ENCODE peak calls at places on chromosomes 3 and 15, in five cellular contexts. F, S, M, Z and E are unnamed samples.

GRCh38 chr3:70990723-70991122 is 592.8 kb downstream of the FOXP1 start:
- DNase-seq in Z (no peak), F (no peak), S (no peak), M (no peak), E (no peak)

GRCh38 chr15:82079736-82080135 is 33.9 kb upstream of the MEX3B start:
- DNase-seq in M (no peak), F (no peak), Z (no peak), S (no peak), E (no peak)

GRCh38 chr15:67880651-67881182 is 40.9 kb upstream of the RNU6-1 start:
- DNase-seq in F (no peak), M (no peak), S (peak), Z (no peak), E (no peak)

GRCh38 chr3:50122661-50123391 is 32.3 kb upstream of the SEMA3F start:
- DNase-seq in F (no peak), S (peak), Z (no peak), M (no peak), E (peak)

GRCh38 chr3:170162630-170163029 is 18.9 kb downstream of the PHC3 start:
- DNase-seq in M (no peak), Z (no peak), F (no peak), S (no peak), E (no peak)

GRCh38 chr15:99051308-99051707 is 43.7 kb upstream of the PGPEP1L start:
- DNase-seq in F (no peak), S (no peak), Z (no peak), M (no peak), E (no peak)

GRCh38 chr15:78382114-78382886 is 42.1 kb downstream of the CRABP1 start:
- DNase-seq in S (no peak), F (no peak), M (no peak), Z (no peak), E (no peak)

GRCh38 chr15:42172475-42172874 is 16.0 kb upstream of the PLA2G4F start:
- DNase-seq in M (no peak), Z (no peak), F (no peak), S (no peak), E (no peak)

GRCh38 chr3:63853106-63853505 is 10.5 kb downstream of the THOC7 start:
- DNase-seq in S (no peak), F (no peak), M (no peak), Z (no peak), E (no peak)

GRCh38 chr3:30747771-30748281 is 141.4 kb downstream of the TGFBR2 start:
- DNase-seq in Z (no peak), F (no peak), S (no peak), M (no peak), E (no peak)

GRCh38 chr3:194857459-194858113 is 171.9 kb downstream of the FAM43A start:
- DNase-seq in Z (no peak), M (no peak), S (no peak), F (no peak), E (no peak)

GRCh38 chr3:16885948-16886683 is 1.4 kb downstream of the PLCL2 start:
- DNase-seq in Z (no peak), M (no peak), S (no peak), F (no peak), E (no peak)

GRCh38 chr15:68186671-68187397 is 18.3 kb downstream of the CALML4 start:
- DNase-seq in S (no peak), Z (no peak), M (no peak), F (no peak), E (no peak)

GRCh38 chr15:76380249-76380648 is 43.7 kb downstream of the ISL2 start:
- DNase-seq in Z (no peak), M (no peak), S (no peak), F (no peak), E (no peak)

GRCh38 chr3:151709847-151710246 is 23.9 kb upstream of the AADACL2 start:
- DNase-seq in F (no peak), S (no peak), M (no peak), Z (no peak), E (no peak)

GRCh38 chr15:97009036-97009555 is 678.6 kb downstream of the NR2F2 start:
- DNase-seq in F (no peak), Z (no peak), S (no peak), M (no peak), E (no peak)

GRCh38 chr15:65245096-65245849 is 34.0 kb upstream of the CILP start:
- DNase-seq in M (no peak), S (peak), Z (no peak), F (no peak), E (no peak)

GRCh38 chr3:71252466-71252865 is 331.1 kb downstream of the FOXP1 start:
- DNase-seq in M (no peak), S (peak), Z (no peak), F (no peak), E (peak)

GRCh38 chr3:54424283-54424682 is 301.9 kb downstream of the CACNA2D3 start:
- DNase-seq in F (no peak), S (no peak), Z (no peak), M (no peak), E (no peak)

GRCh38 chr15:65028921-65029735 is at the start of gene MTFMT:
- DNase-seq in F (peak), S (peak), M (peak), Z (peak), E (peak)

GRCh38 chr3:195147649-195148121 is 123.3 kb downstream of the XXYLT1 start:
- DNase-seq in F (no peak), M (no peak), Z (no peak), S (peak), E (peak)

GRCh38 chr3:62467936-62468722 is 94.8 kb upstream of the FEZF2 start:
- DNase-seq in S (no peak), Z (no peak), M (no peak), F (no peak), E (no peak)

GRCh38 chr3:28322464-28322863 is 26.1 kb upstream of the ZCWPW2 start:
- DNase-seq in M (no peak), Z (no peak), F (no peak), S (no peak), E (no peak)

GRCh38 chr3:175601521-175601920 is 742.4 kb downstream of the NAALADL2 start:
- DNase-seq in M (no peak), S (no peak), F (no peak), Z (no peak), E (no peak)